ENCODE peak calls at places on chromosomes 16 and 17, in seven cellular contexts. T, S, I, F, Q, B and M are unnamed samples.
A peak's percentile ranks its signal among the peaks of the same experiment; 100 is the strongest.

GRCh38 chr16:72173997-72174396 is 2.0 kb upstream of the PMFBP1 start:
- DNase-seq in T (no peak), S (no peak), I (no peak), F (no peak), Q (no peak), B (peak; percentile 4), M (no peak)

GRCh38 chr17:48052956-48053757 is 5.0 kb downstream of the NFE2L1 start:
- DNase-seq in T (no peak), S (no peak), I (no peak), F (no peak), Q (no peak), B (no peak), M (no peak)

GRCh38 chr17:67390646-67391480 is 13.8 kb downstream of the PITPNC1 start:
- DNase-seq in T (no peak), S (peak; percentile 65), I (peak; percentile 81), F (peak; percentile 94), Q (peak; percentile 76), B (peak; percentile 96), M (peak; percentile 79)

GRCh38 chr16:56848056-56848936 is 16.7 kb upstream of the SLC12A3 start:
- DNase-seq in T (peak; percentile 53), S (no peak), I (no peak), F (peak; percentile 80), Q (no peak), B (peak; percentile 68), M (no peak)

GRCh38 chr17:74137416-74137815 is 66.1 kb upstream of the RPL38 start:
- DNase-seq in T (no peak), S (no peak), I (no peak), F (no peak), Q (no peak), B (no peak), M (no peak)

GRCh38 chr17:19024101-19025078 is 19.8 kb upstream of the FAM83G start:
- DNase-seq in T (peak; percentile 47), S (no peak), I (no peak), F (peak; percentile 26), Q (no peak), B (peak; percentile 74), M (no peak)

GRCh38 chr17:9880582-9880999 is 24.5 kb downstream of the RCVRN start:
- DNase-seq in T (peak; percentile 86), S (no peak), I (peak; percentile 45), F (no peak), Q (peak; percentile 45), B (peak; percentile 57), M (peak; percentile 32)

GRCh38 chr17:79981090-79981489 is 54.6 kb downstream of the TBC1D16 start:
- DNase-seq in T (no peak), S (no peak), I (no peak), F (no peak), Q (no peak), B (no peak), M (no peak)

GRCh38 chr16:71479420-71479819 is 9.7 kb downstream of the ZNF19 start:
- DNase-seq in T (no peak), S (no peak), I (no peak), F (peak; percentile 33), Q (no peak), B (no peak), M (no peak)

GRCh38 chr17:67931227-67931626 is 65.0 kb downstream of the C17orf58 start:
- DNase-seq in T (no peak), S (no peak), I (no peak), F (no peak), Q (no peak), B (no peak), M (no peak)

GRCh38 chr17:76530489-76530814 is 7.1 kb downstream of the CYGB start:
- DNase-seq in T (no peak), S (no peak), I (no peak), F (no peak), Q (no peak), B (peak; percentile 23), M (no peak)

GRCh38 chr16:35735403-35736251 is 2276.2 kb downstream of the TP53TG3F start:
- DNase-seq in T (no peak), S (no peak), I (no peak), F (no peak), Q (peak; percentile 4), B (no peak), M (no peak)

GRCh38 chr17:60720763-60721531 is 43.3 kb downstream of the BCAS3 start:
- DNase-seq in T (peak; percentile 46), S (peak; percentile 55), I (peak; percentile 65), F (peak; percentile 85), Q (peak; percentile 64), B (peak; percentile 35), M (peak; percentile 52)

GRCh38 chr16:82454566-82454965 is 172.2 kb upstream of the CDH13 start:
- DNase-seq in T (no peak), S (no peak), I (no peak), F (no peak), Q (no peak), B (no peak), M (no peak)

GRCh38 chr16:30805370-30806169 is 18.6 kb upstream of the ZNF629 start:
- DNase-seq in T (peak; percentile 77), S (no peak), I (peak; percentile 61), F (peak; percentile 80), Q (peak; percentile 65), B (peak; percentile 70), M (peak; percentile 39)

GRCh38 chr16:67150833-67151396 is at the start of gene B3GNT9:
- DNase-seq in T (peak; percentile 65), S (peak; percentile 37), I (peak; percentile 88), F (peak; percentile 80), Q (peak; percentile 75), B (no peak), M (peak; percentile 85)

GRCh38 chr17:3003401-3004149 is 59.8 kb downstream of the OR1D5 start:
- DNase-seq in T (no peak), S (no peak), I (peak; percentile 59), F (no peak), Q (peak; percentile 69), B (no peak), M (peak; percentile 57)

GRCh38 chr17:5209396-5209795 is 17.7 kb upstream of the ZNF594 start:
- DNase-seq in T (no peak), S (no peak), I (no peak), F (peak; percentile 58), Q (no peak), B (no peak), M (no peak)

GRCh38 chr16:1446296-1447080 is 2.1 kb upstream of the CCDC154 start:
- DNase-seq in T (no peak), S (no peak), I (no peak), F (no peak), Q (no peak), B (no peak), M (no peak)
- TF ChIP-seq CTCF in T (no peak), S (no peak), I (no peak), F (no peak), Q (no peak), B (no peak), M (no peak)

GRCh38 chr16:88979616-88980015 is 2.6 kb upstream of the CBFA2T3 start:
- DNase-seq in T (no peak), S (no peak), I (no peak), F (no peak), Q (no peak), B (no peak), M (no peak)

GRCh38 chr16:88977028-88977844 is at the start of gene CBFA2T3:
- DNase-seq in T (no peak), S (no peak), I (no peak), F (no peak), Q (peak; percentile 62), B (no peak), M (peak; percentile 61)

GRCh38 chr16:88977845-88978607 is 1.0 kb upstream of the CBFA2T3 start:
- DNase-seq in T (no peak), S (no peak), I (no peak), F (no peak), Q (no peak), B (no peak), M (no peak)

GRCh38 chr16:88976359-88977027 is 514 bp downstream of the CBFA2T3 start:
- DNase-seq in T (no peak), S (no peak), I (peak; percentile 57), F (no peak), Q (no peak), B (no peak), M (no peak)

DNA sequence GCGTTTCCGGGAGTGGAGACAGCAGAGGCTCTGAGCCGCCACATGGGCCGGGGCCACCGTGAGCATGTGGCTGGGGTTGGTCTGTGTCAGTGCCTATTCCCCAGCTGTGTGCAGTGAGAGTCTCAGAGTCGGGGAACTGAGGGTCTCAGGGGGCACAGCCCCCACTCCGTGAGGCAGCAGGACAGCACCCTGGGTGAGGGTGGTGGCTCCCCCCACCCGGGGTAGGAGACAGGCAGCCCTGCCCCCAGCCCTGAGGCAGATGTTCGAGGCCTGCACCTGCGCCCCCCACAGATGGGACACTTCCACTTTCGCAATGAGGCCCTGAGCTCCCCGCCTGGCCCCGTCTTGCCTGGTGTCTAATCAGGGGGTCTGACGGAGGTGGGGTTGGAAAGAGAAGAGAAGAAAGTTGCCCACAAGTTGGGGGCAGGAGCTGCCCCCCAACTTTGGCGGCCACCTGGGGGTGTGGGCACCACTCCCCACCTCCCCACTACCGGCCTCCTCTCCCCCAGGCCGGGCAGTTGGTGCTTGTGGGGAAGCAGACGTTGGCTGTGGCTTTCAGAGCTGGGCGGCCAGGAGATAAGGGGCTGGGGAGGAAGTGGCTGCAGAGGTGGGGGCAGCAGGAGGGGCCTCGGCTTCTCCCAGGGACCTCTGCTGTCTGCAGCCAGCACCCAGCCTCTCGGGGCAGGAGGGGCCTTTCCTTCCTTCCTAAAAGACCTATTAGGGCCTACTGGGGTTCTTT is 1.8 kb upstream of the CBFA2T3 start:
- DNase-seq in T (no peak), S (no peak), I (peak; percentile 85), F (no peak), Q (peak; percentile 84), B (no peak), M (peak; percentile 86)
- TF ChIP-seq CTCF in T (no peak), S (no peak), I (no peak), F (no peak), Q (peak; percentile 6), B (no peak), M (no peak)

GRCh38 chr17:59533694-59534093 is 31.7 kb upstream of the DHX40 start:
- DNase-seq in T (no peak), S (no peak), I (no peak), F (no peak), Q (no peak), B (no peak), M (no peak)

GRCh38 chr17:59530561-59530960 is 34.8 kb upstream of the DHX40 start:
- DNase-seq in T (no peak), S (no peak), I (no peak), F (no peak), Q (no peak), B (no peak), M (no peak)

GRCh38 chr17:59538195-59538909 is 27.1 kb upstream of the DHX40 start:
- DNase-seq in T (no peak), S (no peak), I (no peak), F (no peak), Q (no peak), B (no peak), M (no peak)

DNA sequence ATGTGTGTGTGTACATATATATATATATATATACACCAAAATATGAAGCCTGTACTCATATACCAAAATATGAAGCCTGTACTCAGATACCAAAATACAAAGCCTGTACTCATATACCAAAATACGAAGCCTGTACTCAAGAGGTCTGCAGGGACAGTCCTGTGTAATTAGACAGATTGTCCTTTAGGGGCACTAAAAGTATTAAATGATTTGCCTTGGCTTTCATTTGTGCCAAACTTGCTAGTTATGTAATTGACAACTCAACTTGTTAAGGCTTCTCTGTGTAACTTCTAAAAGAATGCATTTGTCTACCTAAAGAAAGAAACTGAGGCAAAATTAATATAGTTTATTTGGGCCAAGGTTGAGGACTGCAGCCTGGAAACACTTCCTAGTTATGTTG is 30.8 kb upstream of the DHX40 start:
- DNase-seq in T (no peak), S (no peak), I (peak; percentile 27), F (no peak), Q (no peak), B (peak; percentile 3), M (no peak)
- TF ChIP-seq CTCF in T (peak; percentile 14), S (peak; percentile 12), I (no peak), F (peak; percentile 11), Q (no peak), B (peak; percentile 25), M (no peak)

GRCh38 chr17:58084317-58084981 is 1.2 kb downstream of the DYNLL2 start:
- DNase-seq in T (peak; percentile 54), S (no peak), I (peak; percentile 70), F (peak; percentile 8), Q (peak; percentile 64), B (peak; percentile 44), M (peak; percentile 71)
- TF ChIP-seq CTCF in T (no peak), S (peak; percentile 14), I (peak; percentile 36), F (peak; percentile 1), Q (peak; percentile 20), B (peak; percentile 14), M (peak; percentile 8)